ENCODE peak calls at places on chromosomes 7 and 10, in nine cellular contexts. L is tibial artery, J is transverse colon, M is B cell, O is fibroblast of lung, D is endodermal cell, V is astrocyte, X is neural progenitor cell, S is cardiac fibroblast. Q is an unnamed sample.

GRCh38 chr10:21813944-21814343 is 189.6 kb downstream of the DNAJC1 start:
- DNase-seq in L (no peak), J (no peak), M (no peak), O (no peak), D (no peak), V (no peak), X (no peak), S (no peak), Q (no peak)

GRCh38 chr7:25579688-25580075 is 351.4 kb upstream of the NPVF start:
- DNase-seq in L (no peak), J (no peak), M (no peak), O (no peak), D (no peak), V (no peak), X (no peak), S (no peak), Q (no peak)

GRCh38 chr10:137031-137430 is 1.8 kb downstream of the ZMYND11 start:
- DNase-seq in L (no peak), J (no peak), M (peak; percentile 50), O (peak; percentile 8), D (peak; percentile 82), V (no peak), X (peak; percentile 53), S (no peak), Q (no peak)

GRCh38 chr10:43208147-43209063 is 58.5 kb downstream of the RASGEF1A start:
- DNase-seq in L (peak; percentile 56), J (peak; percentile 4), M (peak; percentile 32), O (no peak), D (peak; percentile 41), V (no peak), X (no peak), S (no peak), Q (no peak)

GRCh38 chr10:21002097-21002878 is 105.2 kb upstream of the NEBL start:
- DNase-seq in L (no peak), J (no peak), M (no peak), O (peak; percentile 96), D (no peak), V (peak; percentile 49), X (no peak), S (peak; percentile 75), Q (no peak)

GRCh38 chr7:150964593-150965111 is 13.5 kb downstream of the KCNH2 start:
- DNase-seq in L (no peak), J (peak; percentile 24), M (no peak), O (no peak), D (peak; percentile 82), V (no peak), X (peak; percentile 60), S (no peak), Q (no peak)

GRCh38 chr10:113493195-113493594 is 59.7 kb upstream of the HABP2 start:
- DNase-seq in L (no peak), J (no peak), M (no peak), O (peak; percentile 1), D (no peak), V (no peak), X (no peak), S (no peak), Q (no peak)

GRCh38 chr10:10164845-10165244 is 852.8 kb upstream of the CELF2 start:
- DNase-seq in L (no peak), J (no peak), M (no peak), O (no peak), D (peak; percentile 35), V (no peak), X (no peak), S (no peak), Q (no peak)

GRCh38 chr10:608331-609265 is 80.9 kb downstream of the DIP2C start:
- DNase-seq in L (no peak), J (no peak), M (no peak), O (peak; percentile 53), D (no peak), V (no peak), X (no peak), S (no peak), Q (no peak)

GRCh38 chr7:64947252-64948000 is 43.4 kb downstream of the ZNF117 start:
- DNase-seq in L (no peak), J (no peak), M (no peak), O (no peak), D (peak; percentile 70), V (no peak), X (peak; percentile 35), S (no peak), Q (no peak)

GRCh38 chr10:72257051-72257892 is 16.5 kb upstream of the DDIT4 start:
- DNase-seq in L (peak; percentile 78), J (peak; percentile 42), M (no peak), O (peak; percentile 47), D (no peak), V (no peak), X (peak; percentile 74), S (peak; percentile 20), Q (no peak)

GRCh38 chr7:28900311-28900710 is 57.8 kb downstream of the TRIL start:
- DNase-seq in L (no peak), J (no peak), M (no peak), O (no peak), D (peak; percentile 75), V (no peak), X (peak; percentile 86), S (no peak), Q (no peak)

GRCh38 chr10:117284726-117285494 is 44.0 kb downstream of the SLC18A2 start:
- DNase-seq in L (no peak), J (no peak), M (no peak), O (no peak), D (no peak), V (no peak), X (no peak), S (no peak), Q (no peak)

DNA sequence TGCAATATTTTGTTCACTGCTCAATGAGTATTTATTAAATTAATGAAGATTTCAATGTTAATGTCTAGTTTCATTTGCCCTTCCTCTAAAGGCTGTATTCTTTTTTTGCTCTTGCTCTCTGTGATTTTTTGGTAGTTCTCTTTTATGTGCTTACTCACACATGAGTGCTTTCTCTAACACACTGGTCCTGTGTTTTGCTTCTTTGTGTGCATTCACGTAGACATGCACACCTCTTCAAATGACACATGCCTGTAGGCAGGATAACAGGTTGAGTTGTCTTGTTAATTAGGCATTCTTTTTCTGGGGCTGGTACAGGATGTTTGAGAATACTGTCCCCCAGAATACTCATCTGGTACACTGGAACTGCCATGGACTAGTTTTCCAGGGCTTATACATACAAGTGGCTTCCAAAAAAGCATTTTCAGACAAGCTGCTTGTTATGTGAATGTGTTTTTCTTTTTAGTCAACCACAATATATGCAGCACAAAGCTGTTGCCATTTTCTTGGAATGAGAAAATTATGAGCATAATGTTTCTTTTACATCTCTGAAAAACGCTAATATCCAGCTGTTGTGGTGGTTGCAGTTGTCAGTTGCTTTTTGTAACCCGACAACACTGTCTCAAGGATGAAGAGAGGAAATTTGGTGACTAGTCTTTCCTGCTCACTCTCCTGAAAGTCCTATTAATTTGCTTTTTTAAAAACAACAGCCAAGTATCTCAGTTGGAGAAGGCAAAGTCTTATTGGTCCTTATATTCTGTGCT is 416.4 kb downstream of the AUTS2 start:
- DNase-seq in L (no peak), J (no peak), M (no peak), O (no peak), D (no peak), V (no peak), X (no peak), S (no peak), Q (no peak)
- TF ChIP-seq CTCF in L (no peak), J (no peak), M (no peak), O (no peak), D (no peak), V (no peak), X (no peak), S (no peak), Q (no peak)

GRCh38 chr10:93072713-93073538 is 767 bp upstream of the CYP26A1 start:
- DNase-seq in L (no peak), J (no peak), M (no peak), O (no peak), D (peak; percentile 76), V (no peak), X (peak; percentile 24), S (no peak), Q (no peak)
- TF ChIP-seq CTCF in L (no peak), J (no peak), M (no peak), O (no peak), D (no peak), V (no peak), X (no peak), S (no peak), Q (no peak)

GRCh38 chr7:47535704-47536628 is 45.9 kb downstream of the TNS3 start:
- DNase-seq in L (no peak), J (no peak), M (no peak), O (no peak), D (no peak), V (peak; percentile 21), X (peak; percentile 48), S (no peak), Q (no peak)

GRCh38 chr7:47535033-47535703 is 46.7 kb downstream of the TNS3 start:
- DNase-seq in L (no peak), J (no peak), M (no peak), O (peak; percentile 54), D (no peak), V (peak; percentile 39), X (peak; percentile 75), S (no peak), Q (no peak)

GRCh38 chr7:47536705-47537611 is 45.0 kb downstream of the TNS3 start:
- DNase-seq in L (peak; percentile 86), J (peak; percentile 59), M (no peak), O (peak; percentile 76), D (peak; percentile 84), V (peak; percentile 75), X (peak; percentile 82), S (peak; percentile 67), Q (peak; percentile 90)

GRCh38 chr7:47531584-47532492 is 50.1 kb downstream of the TNS3 start:
- DNase-seq in L (no peak), J (no peak), M (no peak), O (no peak), D (peak; percentile 35), V (no peak), X (no peak), S (no peak), Q (no peak)

DNA sequence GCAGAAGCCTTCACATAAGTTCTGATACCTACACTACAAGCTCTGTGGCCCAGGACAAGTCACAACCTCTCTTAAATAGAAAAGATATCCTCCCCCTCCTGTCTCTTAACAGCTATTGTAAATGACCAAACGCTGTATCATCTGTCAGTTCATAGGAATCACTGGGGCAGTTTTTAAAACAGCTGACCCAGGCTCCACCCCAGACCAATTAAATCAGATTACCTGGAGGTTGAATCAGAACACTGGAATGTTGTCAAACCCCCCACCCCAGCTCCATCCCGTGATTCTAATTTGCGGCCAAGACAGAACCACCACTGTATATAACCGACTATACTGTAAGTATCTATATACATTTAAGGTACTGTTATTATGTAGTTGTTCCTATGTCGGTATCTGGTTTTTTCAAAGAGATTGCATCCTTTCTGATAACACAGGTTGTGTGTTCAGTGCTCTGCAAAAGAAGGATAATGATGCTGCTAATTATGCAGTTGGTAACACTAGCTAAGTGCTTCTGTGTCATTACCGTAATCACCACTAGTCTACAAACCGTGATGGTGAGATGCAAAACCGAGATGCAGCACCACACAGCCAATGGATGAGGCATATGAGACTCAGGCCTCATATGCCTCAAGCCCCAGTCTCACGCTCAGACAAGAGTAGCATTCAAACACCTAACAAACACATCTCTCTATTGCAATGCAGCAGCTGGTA is 47.4 kb downstream of the TNS3 start:
- DNase-seq in L (no peak), J (no peak), M (no peak), O (no peak), D (peak; percentile 56), V (peak; percentile 59), X (peak; percentile 56), S (no peak), Q (no peak)
- TF ChIP-seq CTCF in L (no peak), J (no peak), M (no peak), O (no peak), D (peak; percentile 66), V (peak; percentile 28), X (peak; percentile 35), S (no peak), Q (no peak)

GRCh38 chr10:33066558-33067236 is 108.7 kb upstream of the ITGB1 start:
- DNase-seq in L (no peak), J (no peak), M (no peak), O (peak; percentile 56), D (peak; percentile 55), V (peak; percentile 82), X (no peak), S (peak; percentile 87), Q (no peak)
- TF ChIP-seq CTCF in L (no peak), J (no peak), M (no peak), O (no peak), D (peak; percentile 70), V (no peak), X (peak; percentile 38), S (peak; percentile 25), Q (peak; percentile 16)

Q was measured in AG09319.